ENCODE peak calls at places on chromosomes 3 and 15, in eight cellular contexts. One of them, this sample, is unnamed.

GRCh38 chr3:46455231-46456115 is 9.2 kb downstream of the LTF start:
- DNase-seq in fibroblast of the aortic adventitia: no peak
- DNase-seq in hepatocyte: no peak
- DNase-seq in body of pancreas: no peak
- DNase-seq in NB4: no peak
- DNase-seq in endothelial cell: no peak
- DNase-seq in CD4-positive, alpha-beta T cell: no peak
- DNase-seq in RWPE1: no peak
- DNase-seq in this sample: no peak

GRCh38 chr15:38671675-38672141 is 107.1 kb upstream of the RASGRP1 start:
- DNase-seq in fibroblast of the aortic adventitia: no peak
- DNase-seq in hepatocyte: no peak
- DNase-seq in body of pancreas: no peak
- DNase-seq in NB4: no peak
- DNase-seq in endothelial cell: no peak
- DNase-seq in CD4-positive, alpha-beta T cell: peak
- DNase-seq in RWPE1: no peak
- DNase-seq in this sample: no peak

GRCh38 chr3:11774296-11774877 is 72.3 kb downstream of the TAMM41 start:
- DNase-seq in fibroblast of the aortic adventitia: peak
- DNase-seq in hepatocyte: peak
- DNase-seq in body of pancreas: peak
- DNase-seq in NB4: peak
- DNase-seq in endothelial cell: peak
- DNase-seq in CD4-positive, alpha-beta T cell: no peak
- DNase-seq in RWPE1: peak
- DNase-seq in this sample: peak

GRCh38 chr3:9902372-9903237 is at the start of gene IL17RE:
- DNase-seq in fibroblast of the aortic adventitia: no peak
- DNase-seq in hepatocyte: no peak
- DNase-seq in body of pancreas: peak
- DNase-seq in NB4: peak
- DNase-seq in endothelial cell: no peak
- DNase-seq in CD4-positive, alpha-beta T cell: no peak
- DNase-seq in RWPE1: peak
- DNase-seq in this sample: peak

GRCh38 chr15:71115567-71116351 is 488 bp downstream of the THSD4 start:
- DNase-seq in fibroblast of the aortic adventitia: peak
- DNase-seq in hepatocyte: peak
- DNase-seq in body of pancreas: peak
- DNase-seq in NB4: no peak
- DNase-seq in endothelial cell: peak
- DNase-seq in CD4-positive, alpha-beta T cell: no peak
- DNase-seq in RWPE1: peak
- DNase-seq in this sample: peak

GRCh38 chr15:70636540-70637165 is 126.7 kb downstream of the UACA start:
- DNase-seq in fibroblast of the aortic adventitia: peak
- DNase-seq in hepatocyte: peak
- DNase-seq in body of pancreas: no peak
- DNase-seq in NB4: peak
- DNase-seq in endothelial cell: peak
- DNase-seq in CD4-positive, alpha-beta T cell: no peak
- DNase-seq in RWPE1: no peak
- DNase-seq in this sample: peak

GRCh38 chr15:99703603-99704443 is 29.4 kb downstream of the LYSMD4 start:
- DNase-seq in fibroblast of the aortic adventitia: peak
- DNase-seq in hepatocyte: peak
- DNase-seq in body of pancreas: peak
- DNase-seq in NB4: peak
- DNase-seq in endothelial cell: peak
- DNase-seq in CD4-positive, alpha-beta T cell: no peak
- DNase-seq in RWPE1: peak
- DNase-seq in this sample: peak

GRCh38 chr3:123755508-123755907 is 128.6 kb downstream of the MYLK start:
- DNase-seq in fibroblast of the aortic adventitia: peak
- DNase-seq in hepatocyte: no peak
- DNase-seq in body of pancreas: no peak
- DNase-seq in NB4: no peak
- DNase-seq in endothelial cell: no peak
- DNase-seq in CD4-positive, alpha-beta T cell: no peak
- DNase-seq in RWPE1: no peak
- DNase-seq in this sample: peak

GRCh38 chr3:126419886-126420786 is 25.4 kb downstream of the CFAP100 start:
- DNase-seq in fibroblast of the aortic adventitia: no peak
- DNase-seq in hepatocyte: no peak
- DNase-seq in body of pancreas: no peak
- DNase-seq in NB4: no peak
- DNase-seq in endothelial cell: no peak
- DNase-seq in CD4-positive, alpha-beta T cell: no peak
- DNase-seq in RWPE1: peak
- DNase-seq in this sample: no peak

GRCh38 chr15:42737529-42738328 is 801 bp upstream of the CDAN1 start:
- DNase-seq in fibroblast of the aortic adventitia: peak
- DNase-seq in hepatocyte: no peak
- DNase-seq in body of pancreas: no peak
- DNase-seq in NB4: no peak
- DNase-seq in endothelial cell: no peak
- DNase-seq in CD4-positive, alpha-beta T cell: no peak
- DNase-seq in RWPE1: no peak
- DNase-seq in this sample: peak

GRCh38 chr3:28575748-28576589 is 227.3 kb upstream of the AZI2 start:
- DNase-seq in fibroblast of the aortic adventitia: no peak
- DNase-seq in hepatocyte: peak
- DNase-seq in body of pancreas: peak
- DNase-seq in NB4: no peak
- DNase-seq in endothelial cell: peak
- DNase-seq in CD4-positive, alpha-beta T cell: no peak
- DNase-seq in RWPE1: no peak
- DNase-seq in this sample: no peak

GRCh38 chr15:80461370-80462060 is 57.3 kb downstream of the ARNT2 start:
- DNase-seq in fibroblast of the aortic adventitia: peak
- DNase-seq in hepatocyte: no peak
- DNase-seq in body of pancreas: no peak
- DNase-seq in NB4: peak
- DNase-seq in endothelial cell: no peak
- DNase-seq in CD4-positive, alpha-beta T cell: no peak
- DNase-seq in RWPE1: no peak
- DNase-seq in this sample: no peak

GRCh38 chr3:99808163-99808794 is 9.4 kb upstream of the CMSS1 start:
- DNase-seq in fibroblast of the aortic adventitia: peak
- DNase-seq in hepatocyte: peak
- DNase-seq in body of pancreas: peak
- DNase-seq in NB4: peak
- DNase-seq in endothelial cell: peak
- DNase-seq in CD4-positive, alpha-beta T cell: peak
- DNase-seq in RWPE1: peak
- DNase-seq in this sample: peak

GRCh38 chr15:89401636-89402252 is 67.1 kb upstream of the POLG start:
- DNase-seq in fibroblast of the aortic adventitia: peak
- DNase-seq in hepatocyte: no peak
- DNase-seq in body of pancreas: no peak
- DNase-seq in NB4: peak
- DNase-seq in endothelial cell: no peak
- DNase-seq in CD4-positive, alpha-beta T cell: no peak
- DNase-seq in RWPE1: peak
- DNase-seq in this sample: no peak

GRCh38 chr3:66336358-66336766 is 115.6 kb downstream of the SLC25A26 start:
- DNase-seq in fibroblast of the aortic adventitia: peak
- DNase-seq in hepatocyte: no peak
- DNase-seq in body of pancreas: no peak
- DNase-seq in NB4: no peak
- DNase-seq in endothelial cell: no peak
- DNase-seq in CD4-positive, alpha-beta T cell: no peak
- DNase-seq in RWPE1: no peak
- DNase-seq in this sample: no peak

GRCh38 chr15:69265347-69265955 is 33.3 kb upstream of the PAQR5 start:
- DNase-seq in fibroblast of the aortic adventitia: peak
- DNase-seq in hepatocyte: peak
- DNase-seq in body of pancreas: no peak
- DNase-seq in NB4: peak
- DNase-seq in endothelial cell: no peak
- DNase-seq in CD4-positive, alpha-beta T cell: no peak
- DNase-seq in RWPE1: peak
- DNase-seq in this sample: no peak

GRCh38 chr15:44286814-44287555 is 1.5 kb upstream of the GOLM2 start:
- DNase-seq in fibroblast of the aortic adventitia: peak
- DNase-seq in hepatocyte: no peak
- DNase-seq in body of pancreas: no peak
- DNase-seq in NB4: peak
- DNase-seq in endothelial cell: no peak
- DNase-seq in CD4-positive, alpha-beta T cell: no peak
- DNase-seq in RWPE1: peak
- DNase-seq in this sample: no peak
- TF ChIP-seq CTCF in fibroblast of the aortic adventitia: peak
- TF ChIP-seq CTCF in hepatocyte: no peak
- TF ChIP-seq CTCF in body of pancreas: peak
- TF ChIP-seq CTCF in NB4: no peak
- TF ChIP-seq CTCF in endothelial cell: peak
- TF ChIP-seq CTCF in CD4-positive, alpha-beta T cell: peak
- TF ChIP-seq CTCF in RWPE1: no peak
- TF ChIP-seq CTCF in this sample: no peak

GRCh38 chr3:125163739-125164601 is 48.6 kb downstream of the SLC12A8 start:
- DNase-seq in fibroblast of the aortic adventitia: peak
- DNase-seq in hepatocyte: peak
- DNase-seq in body of pancreas: no peak
- DNase-seq in NB4: peak
- DNase-seq in endothelial cell: no peak
- DNase-seq in CD4-positive, alpha-beta T cell: no peak
- DNase-seq in RWPE1: no peak
- DNase-seq in this sample: peak
- TF ChIP-seq CTCF in fibroblast of the aortic adventitia: peak
- TF ChIP-seq CTCF in hepatocyte: no peak
- TF ChIP-seq CTCF in body of pancreas: no peak
- TF ChIP-seq CTCF in NB4: no peak
- TF ChIP-seq CTCF in endothelial cell: no peak
- TF ChIP-seq CTCF in CD4-positive, alpha-beta T cell: no peak
- TF ChIP-seq CTCF in RWPE1: no peak
- TF ChIP-seq CTCF in this sample: no peak

GRCh38 chr3:175307642-175308041 is 448.5 kb downstream of the NAALADL2 start:
- DNase-seq in fibroblast of the aortic adventitia: no peak
- DNase-seq in hepatocyte: no peak
- DNase-seq in body of pancreas: no peak
- DNase-seq in NB4: no peak
- DNase-seq in endothelial cell: no peak
- DNase-seq in CD4-positive, alpha-beta T cell: no peak
- DNase-seq in RWPE1: no peak
- DNase-seq in this sample: no peak

GRCh38 chr3:175304437-175304836 is 445.3 kb downstream of the NAALADL2 start:
- DNase-seq in fibroblast of the aortic adventitia: no peak
- DNase-seq in hepatocyte: no peak
- DNase-seq in body of pancreas: no peak
- DNase-seq in NB4: no peak
- DNase-seq in endothelial cell: no peak
- DNase-seq in CD4-positive, alpha-beta T cell: no peak
- DNase-seq in RWPE1: no peak
- DNase-seq in this sample: no peak

DNA sequence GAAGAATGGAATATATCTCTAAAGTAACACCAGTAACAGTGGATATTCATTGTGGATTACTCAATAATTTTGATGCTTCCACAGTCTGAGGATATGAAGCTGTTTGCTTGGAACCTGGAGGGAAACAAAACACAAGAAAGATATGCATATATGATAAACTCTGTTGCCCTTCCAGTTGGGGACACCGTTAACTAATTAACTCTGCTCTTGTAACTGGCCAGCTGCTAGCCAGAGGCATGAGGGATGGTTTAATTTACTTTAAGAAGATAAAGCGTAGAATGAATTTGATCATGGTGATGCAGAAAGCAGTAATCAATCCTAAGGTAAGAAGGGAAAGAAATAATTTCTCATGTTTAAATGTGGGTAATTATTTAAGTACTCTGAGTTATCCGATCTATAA is 442.6 kb downstream of the NAALADL2 start:
- DNase-seq in fibroblast of the aortic adventitia: no peak
- DNase-seq in hepatocyte: no peak
- DNase-seq in body of pancreas: no peak
- DNase-seq in NB4: no peak
- DNase-seq in endothelial cell: no peak
- DNase-seq in CD4-positive, alpha-beta T cell: no peak
- DNase-seq in RWPE1: no peak
- DNase-seq in this sample: no peak
- TF ChIP-seq CTCF in fibroblast of the aortic adventitia: no peak
- TF ChIP-seq CTCF in hepatocyte: no peak
- TF ChIP-seq CTCF in body of pancreas: no peak
- TF ChIP-seq CTCF in NB4: no peak
- TF ChIP-seq CTCF in endothelial cell: no peak
- TF ChIP-seq CTCF in CD4-positive, alpha-beta T cell: no peak
- TF ChIP-seq CTCF in RWPE1: no peak
- TF ChIP-seq CTCF in this sample: no peak

GRCh38 chr3:16249336-16249735 is 15.4 kb downstream of the DPH3 start:
- DNase-seq in fibroblast of the aortic adventitia: peak
- DNase-seq in hepatocyte: no peak
- DNase-seq in body of pancreas: no peak
- DNase-seq in NB4: peak
- DNase-seq in endothelial cell: peak
- DNase-seq in CD4-positive, alpha-beta T cell: no peak
- DNase-seq in RWPE1: no peak
- DNase-seq in this sample: peak
- TF ChIP-seq CTCF in fibroblast of the aortic adventitia: peak
- TF ChIP-seq CTCF in hepatocyte: peak
- TF ChIP-seq CTCF in body of pancreas: no peak
- TF ChIP-seq CTCF in NB4: peak
- TF ChIP-seq CTCF in endothelial cell: peak
- TF ChIP-seq CTCF in CD4-positive, alpha-beta T cell: peak
- TF ChIP-seq CTCF in RWPE1: no peak
- TF ChIP-seq CTCF in this sample: no peak

GRCh38 chr3:184016169-184016570 is 1.5 kb downstream of the ABCC5 start:
- DNase-seq in fibroblast of the aortic adventitia: no peak
- DNase-seq in hepatocyte: no peak
- DNase-seq in body of pancreas: no peak
- DNase-seq in NB4: no peak
- DNase-seq in endothelial cell: no peak
- DNase-seq in CD4-positive, alpha-beta T cell: no peak
- DNase-seq in RWPE1: no peak
- DNase-seq in this sample: no peak

GRCh38 chr3:184016820-184017671 is 638 bp downstream of the ABCC5 start:
- DNase-seq in fibroblast of the aortic adventitia: peak
- DNase-seq in hepatocyte: peak
- DNase-seq in body of pancreas: peak
- DNase-seq in NB4: peak
- DNase-seq in endothelial cell: peak
- DNase-seq in CD4-positive, alpha-beta T cell: no peak
- DNase-seq in RWPE1: peak
- DNase-seq in this sample: peak

GRCh38 chr3:184015381-184016019 is 2.2 kb downstream of the ABCC5 start:
- DNase-seq in fibroblast of the aortic adventitia: no peak
- DNase-seq in hepatocyte: peak
- DNase-seq in body of pancreas: no peak
- DNase-seq in NB4: no peak
- DNase-seq in endothelial cell: no peak
- DNase-seq in CD4-positive, alpha-beta T cell: no peak
- DNase-seq in RWPE1: no peak
- DNase-seq in this sample: no peak

GRCh38 chr3:184018424-184018973 is 815 bp upstream of the ABCC5 start:
- DNase-seq in fibroblast of the aortic adventitia: no peak
- DNase-seq in hepatocyte: no peak
- DNase-seq in body of pancreas: no peak
- DNase-seq in NB4: no peak
- DNase-seq in endothelial cell: no peak
- DNase-seq in CD4-positive, alpha-beta T cell: no peak
- DNase-seq in RWPE1: no peak
- DNase-seq in this sample: no peak

GRCh38 chr3:184017672-184018423 is at the start of gene ABCC5:
- DNase-seq in fibroblast of the aortic adventitia: peak
- DNase-seq in hepatocyte: peak
- DNase-seq in body of pancreas: peak
- DNase-seq in NB4: peak
- DNase-seq in endothelial cell: peak
- DNase-seq in CD4-positive, alpha-beta T cell: peak
- DNase-seq in RWPE1: peak
- DNase-seq in this sample: peak
- TF ChIP-seq CTCF in fibroblast of the aortic adventitia: no peak
- TF ChIP-seq CTCF in hepatocyte: peak
- TF ChIP-seq CTCF in body of pancreas: no peak
- TF ChIP-seq CTCF in NB4: no peak
- TF ChIP-seq CTCF in endothelial cell: peak
- TF ChIP-seq CTCF in CD4-positive, alpha-beta T cell: peak
- TF ChIP-seq CTCF in RWPE1: peak
- TF ChIP-seq CTCF in this sample: peak

This sample was measured in Calu3.